ENCODE peak calls at places on chromosomes 2 and 18, in four cellular contexts. X is Daoy, G is aorta, M is body of pancreas. K is an unnamed sample.

GRCh38 chr2:73081181-73081671 is 9.7 kb upstream of the SFXN5 start:
- DNase-seq in X (no peak), G (no peak), M (no peak), K (peak)

GRCh38 chr2:52810460-52810859 is 957.1 kb upstream of the CHAC2 start:
- DNase-seq in X (no peak), G (no peak), M (no peak), K (peak)

GRCh38 chr18:45749918-45750689 is 26.1 kb downstream of the SLC14A1 start:
- DNase-seq in X (no peak), G (no peak), M (no peak), K (no peak)

GRCh38 chr2:39437522-39438296 is 624 bp upstream of the MAP4K3 start:
- DNase-seq in X (peak), G (peak), M (peak), K (peak)

GRCh38 chr2:101617188-101617587 is 80.3 kb upstream of the MAP4K4 start:
- DNase-seq in X (peak), G (no peak), M (no peak), K (no peak)

GRCh38 chr2:75153221-75153620 is 46.1 kb downstream of the TACR1 start:
- DNase-seq in X (no peak), G (no peak), M (no peak), K (no peak)

GRCh38 chr2:186977433-186978045 is 128.6 kb upstream of the ZSWIM2 start:
- DNase-seq in X (no peak), G (no peak), M (no peak), K (no peak)

GRCh38 chr2:113124984-113125855 is 2.2 kb upstream of the IL1RN start:
- DNase-seq in X (no peak), G (no peak), M (no peak), K (no peak)

GRCh38 chr2:121501554-121501953 is 29.1 kb upstream of the RNU4ATAC start:
- DNase-seq in X (no peak), G (no peak), M (no peak), K (no peak)

GRCh38 chr2:22890142-22890541 is 494.8 kb upstream of the KLHL29 start:
- DNase-seq in X (no peak), G (no peak), M (no peak), K (no peak)

GRCh38 chr18:70453058-70453775 is 164.4 kb downstream of the SOCS6 start:
- DNase-seq in X (no peak), G (no peak), M (no peak), K (no peak)

GRCh38 chr2:120195575-120195974 is 27.6 kb downstream of the TMEM185B start:
- DNase-seq in X (no peak), G (no peak), M (no peak), K (no peak)

GRCh38 chr2:159265171-159265576 is 21.3 kb downstream of the WDSUB1 start:
- DNase-seq in X (peak), G (no peak), M (no peak), K (no peak)

GRCh38 chr2:62383843-62384242 is 122.2 kb downstream of the TMEM17 start:
- DNase-seq in X (peak), G (no peak), M (no peak), K (no peak)

GRCh38 chr18:13570856-13571495 is 155.4 kb downstream of the FAM210A start:
- DNase-seq in X (peak), G (no peak), M (no peak), K (no peak)

GRCh38 chr2:65112630-65113029 is 17.3 kb downstream of the RAB1A start:
- DNase-seq in X (no peak), G (no peak), M (no peak), K (no peak)

GRCh38 chr18:25535495-25535894 is 183.5 kb upstream of the ZNF521 start:
- DNase-seq in X (no peak), G (no peak), M (no peak), K (no peak)

GRCh38 chr18:40868110-40868858 is 1086.8 kb upstream of the PIK3C3 start:
- DNase-seq in X (peak), G (no peak), M (no peak), K (no peak)

GRCh38 chr18:49052891-49053644 is 102.3 kb upstream of the SMAD7 start:
- DNase-seq in X (peak), G (no peak), M (no peak), K (no peak)

GRCh38 chr2:59774821-59775463 is 778.5 kb downstream of the BCL11A start:
- DNase-seq in X (no peak), G (no peak), M (no peak), K (no peak)

GRCh38 chr18:75170916-75171315 is 38.0 kb downstream of the PTGR3 start:
- DNase-seq in X (no peak), G (no peak), M (no peak), K (no peak)

GRCh38 chr2:85549826-85550225 is 10.9 kb downstream of the MAT2A start:
- DNase-seq in X (peak), G (no peak), M (no peak), K (no peak)

GRCh38 chr2:186183406-186183805 is 302.7 kb upstream of the ZC3H15 start:
- DNase-seq in X (no peak), G (no peak), M (no peak), K (no peak)

GRCh38 chr2:178843688-178844087 is 36.5 kb upstream of the TTN start:
- DNase-seq in X (no peak), G (no peak), M (no peak), K (no peak)

GRCh38 chr2:220935789-220936321 is 636.2 kb downstream of the EPHA4 start:
- DNase-seq in X (no peak), G (no peak), M (no peak), K (no peak)

GRCh38 chr2:158191076-158191566 is 89.4 kb downstream of the UPP2 start:
- DNase-seq in X (peak), G (no peak), M (no peak), K (no peak)

GRCh38 chr2:16633632-16634430 is 31.8 kb downstream of the CYRIA start:
- DNase-seq in X (peak), G (no peak), M (no peak), K (no peak)

GRCh38 chr2:20378891-20379519 is 28.4 kb upstream of the PUM2 start:
- DNase-seq in X (peak), G (peak), M (peak), K (no peak)

GRCh38 chr2:99662761-99663341 is 173.0 kb upstream of the REV1 start:
- DNase-seq in X (peak), G (peak), M (peak), K (peak)

GRCh38 chr2:223674998-223675609 is 72.9 kb upstream of the SCG2 start:
- DNase-seq in X (peak), G (no peak), M (peak), K (no peak)

GRCh38 chr2:217650716-217651360 is 352.0 kb downstream of the TNS1 start:
- DNase-seq in X (peak), G (peak), M (peak), K (peak)

GRCh38 chr2:101082993-101083392 is 68.2 kb downstream of the TBC1D8 start:
- DNase-seq in X (no peak), G (no peak), M (no peak), K (no peak)

GRCh38 chr2:160063266-160063665 is 851 bp upstream of the PLA2R1 start:
- DNase-seq in X (no peak), G (no peak), M (no peak), K (no peak)

GRCh38 chr2:72139471-72139870 is 8.2 kb downstream of the CYP26B1 start:
- DNase-seq in X (no peak), G (no peak), M (peak), K (no peak)

GRCh38 chr2:224145751-224146355 is 106.8 kb upstream of the SERPINE2 start:
- DNase-seq in X (peak), G (peak), M (no peak), K (no peak)

GRCh38 chr2:15142069-15142689 is 419.0 kb downstream of the NBAS start:
- DNase-seq in X (peak), G (no peak), M (no peak), K (peak)

GRCh38 chr2:38443021-38443541 is 66.0 kb upstream of the ATL2 start:
- DNase-seq in X (peak), G (no peak), M (no peak), K (no peak)

GRCh38 chr2:156057647-156058046 is 274.9 kb downstream of the NR4A2 start:
- DNase-seq in X (no peak), G (no peak), M (no peak), K (no peak)

GRCh38 chr18:48575658-48576453 is 37.0 kb downstream of the CTIF start:
- DNase-seq in X (no peak), G (no peak), M (no peak), K (no peak)

K was measured in NCI-H526.